ENCODE peak calls at places on chromosome 9, in nine cellular contexts. Z is A549; E is GM23248; Y is kidney; T is CD8-positive, alpha-beta memory T cell; G is HepG2; B is PC-3; K is left ventricle myocardium inferior; V is esophagus squamous epithelium. N is an unnamed sample. For H3K4me1, the result is how much of the 10 kb centered on the place peaks cover.

GRCh38 chr9:112059145-112059979 is 115.7 kb downstream of the SUSD1 start:
- DNase-seq in Z (peak), E (peak), Y (peak), T (no peak), G (peak), B (peak), K (no peak), V (no peak), N (peak)

GRCh38 chr9:73595036-73595545 is 443.4 kb downstream of the ANXA1 start:
- DNase-seq in Z (no peak), E (no peak), Y (no peak), T (no peak), G (no peak), B (no peak), K (no peak), V (no peak), N (no peak)

GRCh38 chr9:137321726-137322361 is 19.8 kb upstream of the NRARP start:
- DNase-seq in Z (no peak), E (no peak), Y (no peak), T (no peak), G (no peak), B (no peak), K (no peak), V (no peak), N (no peak)

GRCh38 chr9:108241384-108241783 is 614.4 kb downstream of the ACTL7B start:
- DNase-seq in Z (no peak), E (peak), Y (no peak), T (no peak), G (no peak), B (no peak), K (no peak), V (no peak), N (no peak)

GRCh38 chr9:110115868-110116542 is 92.0 kb downstream of the C9orf152 start:
- DNase-seq in Z (no peak), E (peak), Y (no peak), T (no peak), G (peak), B (peak), K (no peak), V (no peak), N (no peak)

GRCh38 chr9:130451004-130451390 is 6.2 kb downstream of the ASS1 start:
- DNase-seq in Z (no peak), E (no peak), Y (no peak), T (no peak), G (no peak), B (no peak), K (peak), V (no peak), N (no peak)

GRCh38 chr9:128621730-128622455 is 34.8 kb downstream of the DYNC2I2 start:
- DNase-seq in Z (no peak), E (no peak), Y (no peak), T (no peak), G (no peak), B (no peak), K (no peak), V (no peak), N (no peak)

GRCh38 chr9:97615439-97616072 is 17.6 kb downstream of the TSTD2 start:
- DNase-seq in Z (peak), E (peak), Y (no peak), T (peak), G (peak), B (peak), K (no peak), V (no peak), N (no peak)

GRCh38 chr9:124282442-124283231 is 24.9 kb downstream of the NEK6 start:
- DNase-seq in Z (no peak), E (no peak), Y (peak), T (no peak), G (peak), B (no peak), K (peak), V (no peak), N (peak)

GRCh38 chr9:92328225-92328624 is 2.5 kb downstream of the CENPP start:
- DNase-seq in Z (peak), E (peak), Y (no peak), T (no peak), G (peak), B (peak), K (no peak), V (no peak), N (no peak)

GRCh38 chr9:91253488-91253887 is 108.2 kb downstream of the AUH start:
- DNase-seq in Z (peak), E (no peak), Y (no peak), T (no peak), G (peak), B (no peak), K (no peak), V (no peak), N (no peak)

GRCh38 chr9:103941104-103941503 is 153.0 kb upstream of the SMC2 start:
- DNase-seq in Z (no peak), E (no peak), Y (peak), T (no peak), G (no peak), B (no peak), K (no peak), V (no peak), N (no peak)

GRCh38 chr9:111839387-111839786 is 44.6 kb upstream of the SHOC1 start:
- DNase-seq in Z (no peak), E (peak), Y (no peak), T (no peak), G (peak), B (peak), K (no peak), V (no peak), N (no peak)

GRCh38 chr9:65420771-65421170 is 135.8 kb upstream of the FOXD4L5 start:
- DNase-seq in Z (no peak), E (no peak), Y (no peak), T (no peak), G (no peak), B (no peak), K (no peak), V (no peak), N (no peak)

GRCh38 chr9:33287087-33287490 is 3.2 kb upstream of the NFX1 start:
- DNase-seq in Z (peak), E (peak), Y (no peak), T (no peak), G (peak), B (peak), K (no peak), V (no peak), N (peak)

GRCh38 chr9:133351526-133351907 is 3.5 kb downstream of the RPL7A start:
- DNase-seq in Z (no peak), E (no peak), Y (peak), T (no peak), G (no peak), B (peak), K (no peak), V (no peak), N (no peak)

GRCh38 chr9:82363236-82363635 is 374.7 kb downstream of the SPATA31D1 start:
- DNase-seq in Z (no peak), E (no peak), Y (no peak), T (no peak), G (no peak), B (no peak), K (no peak), V (no peak), N (no peak)

DNA sequence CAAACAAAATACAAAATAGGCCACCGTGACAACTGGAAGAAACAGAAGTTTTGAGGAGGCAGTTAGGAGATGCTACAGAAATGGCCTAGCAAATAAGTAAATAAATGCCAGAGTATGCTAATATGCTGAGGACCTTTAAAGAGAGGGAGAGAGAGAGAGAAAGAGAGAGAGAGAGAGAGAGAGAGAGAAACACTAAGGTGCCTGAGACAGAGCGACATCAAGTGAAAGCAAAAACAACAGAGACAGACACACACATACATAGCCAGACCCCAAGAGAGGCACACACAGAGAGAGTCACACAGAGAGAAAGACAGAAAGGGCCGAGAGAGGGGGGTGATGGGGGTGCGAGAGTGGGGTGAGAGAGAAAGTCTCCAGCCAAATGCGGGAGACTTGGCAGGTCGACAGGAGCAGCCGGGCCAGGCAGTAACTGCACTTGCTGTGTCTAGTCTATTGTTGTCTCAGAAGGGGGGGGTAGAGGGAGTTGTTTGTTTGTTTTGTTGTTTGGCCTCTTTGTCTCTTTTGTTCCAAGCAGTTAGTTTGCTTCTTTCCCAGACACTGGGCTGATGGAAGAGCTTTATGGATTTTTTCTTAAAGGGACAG is 30.1 kb upstream of the NFIB start:
- DNase-seq in Z (no peak), E (no peak), Y (no peak), T (no peak), G (no peak), B (no peak), K (peak), V (no peak), N (no peak)
- H3K4me3 ChIP-seq in Z (no peak), E (no peak), Y (peak), T (no peak), G (no peak), B (no peak), K (peak), V (peak), N (no peak)

GRCh38 chr9:115035872-115036612 is 81.9 kb downstream of the TNC start:
- DNase-seq in Z (no peak), E (peak), Y (no peak), T (no peak), G (no peak), B (no peak), K (no peak), V (no peak), N (peak)

GRCh38 chr9:115039686-115040085 is 78.3 kb downstream of the TNC start:
- DNase-seq in Z (no peak), E (no peak), Y (no peak), T (no peak), G (no peak), B (no peak), K (no peak), V (no peak), N (no peak)

GRCh38 chr9:115034801-115035200 is 83.2 kb downstream of the TNC start:
- DNase-seq in Z (no peak), E (peak), Y (no peak), T (no peak), G (no peak), B (no peak), K (no peak), V (no peak), N (no peak)

GRCh38 chr9:115036691-115037090 is 81.3 kb downstream of the TNC start:
- DNase-seq in Z (no peak), E (no peak), Y (no peak), T (no peak), G (no peak), B (no peak), K (no peak), V (no peak), N (no peak)

DNA sequence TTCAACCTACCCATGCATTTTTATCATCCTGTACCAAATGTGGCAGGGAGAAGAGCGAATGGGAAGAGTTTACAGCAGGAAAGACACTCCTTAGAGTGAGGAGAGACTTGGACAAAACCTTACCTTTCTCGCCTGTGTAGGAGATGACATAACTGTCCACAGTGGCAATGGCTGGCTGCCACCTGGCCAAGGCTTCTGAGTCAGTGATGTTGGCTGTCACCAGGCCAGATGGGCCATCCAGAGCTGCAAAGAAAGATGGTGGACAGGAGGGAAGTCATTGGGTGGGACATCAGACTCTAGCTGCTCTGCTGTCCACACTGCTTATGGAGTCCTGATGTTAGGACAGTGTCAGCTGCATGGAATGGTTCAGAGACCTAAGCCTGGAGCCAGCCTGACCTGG is 79.8 kb downstream of the TNC start:
- DNase-seq in Z (no peak), E (peak), Y (no peak), T (no peak), G (no peak), B (no peak), K (no peak), V (no peak), N (no peak)
- H3K4me1 ChIP-seq in Z (under half), E (under half), Y (under half), T (under half), G (under half), B (under half), K (under half), V (under half), N (under half)

DNA sequence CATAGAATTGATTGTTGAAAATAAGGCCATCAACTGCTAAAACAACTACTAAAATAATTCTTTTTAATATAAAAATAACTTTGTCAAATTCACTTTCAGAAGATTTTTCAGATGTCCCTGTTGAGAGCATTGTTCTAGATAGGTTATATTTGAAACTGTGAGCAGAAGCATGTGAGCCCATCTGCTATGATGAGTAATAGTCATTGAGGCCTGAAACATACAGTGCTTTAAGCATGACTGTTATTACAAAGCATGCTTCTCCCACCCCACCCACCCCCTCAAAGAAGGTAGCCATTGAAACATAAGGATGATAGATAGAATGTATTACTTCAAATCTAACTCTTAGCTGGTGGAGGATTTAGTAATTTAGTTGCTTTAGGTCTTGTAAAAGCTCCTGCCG is 86.0 kb downstream of the UHRF2 start:
- DNase-seq in Z (no peak), E (peak), Y (no peak), T (no peak), G (no peak), B (peak), K (no peak), V (no peak), N (no peak)
- H3K27ac ChIP-seq in Z (no peak), E (peak), Y (no peak), T (no peak), G (no peak), B (no peak), K (no peak), V (no peak), N (no peak)

GRCh38 chr9:96607971-96608370 is 11.7 kb downstream of the CDC14B start:
- DNase-seq in Z (no peak), E (no peak), Y (no peak), T (no peak), G (no peak), B (no peak), K (no peak), V (no peak), N (no peak)

GRCh38 chr9:96605328-96605727 is 14.3 kb downstream of the CDC14B start:
- DNase-seq in Z (no peak), E (no peak), Y (no peak), T (no peak), G (no peak), B (no peak), K (no peak), V (no peak), N (no peak)

GRCh38 chr9:96603305-96604004 is 16.2 kb downstream of the CDC14B start:
- DNase-seq in Z (no peak), E (peak), Y (no peak), T (no peak), G (no peak), B (no peak), K (no peak), V (no peak), N (no peak)

GRCh38 chr9:96599298-96599697 is 20.3 kb downstream of the CDC14B start:
- DNase-seq in Z (no peak), E (peak), Y (no peak), T (no peak), G (no peak), B (no peak), K (no peak), V (no peak), N (no peak)

GRCh38 chr9:96604005-96604320 is 15.7 kb downstream of the CDC14B start:
- DNase-seq in Z (no peak), E (peak), Y (no peak), T (no peak), G (no peak), B (no peak), K (no peak), V (no peak), N (no peak)
- H3K4me3 ChIP-seq in Z (no peak), E (peak), Y (no peak), T (no peak), G (no peak), B (no peak), K (peak), V (no peak), N (no peak)

DNA sequence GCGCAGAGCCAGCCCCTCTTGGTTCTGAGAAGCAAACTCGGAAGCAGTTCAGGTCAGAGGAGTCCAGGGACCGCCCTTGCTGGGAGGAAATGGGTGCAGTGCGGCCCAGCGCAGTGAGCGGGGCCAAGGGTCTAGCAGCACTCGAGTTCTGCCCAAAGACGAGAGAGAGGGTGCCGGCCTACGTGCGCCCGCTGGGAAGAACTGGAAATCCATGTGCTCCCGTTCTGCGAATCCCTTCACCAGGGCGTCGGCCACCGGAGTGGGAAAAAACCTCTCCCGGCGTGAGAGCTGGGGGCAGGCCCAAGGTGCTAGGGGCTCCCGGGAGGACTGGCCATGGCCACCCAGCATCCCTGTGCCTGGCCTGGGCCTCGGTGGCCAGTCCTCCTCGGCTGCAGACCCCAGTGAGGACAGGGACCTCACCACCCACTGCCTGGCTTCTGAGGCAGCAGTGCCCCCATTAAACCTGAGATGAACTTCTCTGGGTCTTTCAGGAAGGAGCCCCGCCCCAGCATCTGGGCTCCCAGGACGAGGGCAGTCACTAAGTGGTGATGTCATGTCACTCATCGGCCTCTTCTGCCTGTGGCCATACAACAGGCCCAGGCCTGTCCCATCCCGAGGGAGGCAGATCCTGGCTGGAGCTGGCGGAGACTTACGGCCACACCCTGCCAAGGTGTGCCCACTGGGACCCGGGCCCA is 10.6 kb downstream of the TMEM250 start:
- DNase-seq in Z (no peak), E (peak), Y (no peak), T (no peak), G (no peak), B (no peak), K (no peak), V (no peak), N (no peak)
- H3K4me1 ChIP-seq in Z (under half), E (under half), Y (under half), T (half or more), G (under half), B (under half), K (half or more), V (half or more), N (under half)

GRCh38 chr9:78900500-78900899 is 603.6 kb downstream of the PSAT1 start:
- DNase-seq in Z (no peak), E (no peak), Y (no peak), T (no peak), G (no peak), B (peak), K (no peak), V (no peak), N (no peak)

GRCh38 chr9:78893758-78894157 is 596.8 kb downstream of the PSAT1 start:
- DNase-seq in Z (no peak), E (peak), Y (no peak), T (no peak), G (no peak), B (no peak), K (no peak), V (no peak), N (no peak)

GRCh38 chr9:78902051-78902450 is 605.1 kb downstream of the PSAT1 start:
- DNase-seq in Z (no peak), E (no peak), Y (no peak), T (no peak), G (no peak), B (no peak), K (no peak), V (no peak), N (no peak)

GRCh38 chr9:78899006-78899405 is 602.1 kb downstream of the PSAT1 start:
- DNase-seq in Z (no peak), E (no peak), Y (no peak), T (no peak), G (no peak), B (no peak), K (no peak), V (no peak), N (no peak)

GRCh38 chr9:78898239-78898638 is 601.3 kb downstream of the PSAT1 start:
- DNase-seq in Z (no peak), E (peak), Y (no peak), T (no peak), G (no peak), B (no peak), K (no peak), V (no peak), N (no peak)
- H3K27ac ChIP-seq in Z (no peak), E (no peak), Y (no peak), T (no peak), G (no peak), B (no peak), K (no peak), V (no peak), N (no peak)

N was measured in SJSA1.